ENCODE peak calls at places on chromosome 21, in four cellular contexts. Q is left ventricle myocardium inferior, U is osteoblast, W is brain microvascular endothelial cell. Z is an unnamed sample. For H3K27me3 and H3K36me3, the result is how much of the 10 kb centered on the place peaks cover.

GRCh38 chr21:27425172-27425571 is 458.3 kb upstream of the ADAMTS5 start:
- DNase-seq in Q (no peak), U (no peak), W (no peak), Z (no peak)

GRCh38 chr21:21860888-21861287 is 862.7 kb downstream of the NCAM2 start:
- DNase-seq in Q (no peak), U (no peak), W (no peak), Z (no peak)

GRCh38 chr21:28066051-28066450 is 926.6 kb downstream of the LTN1 start:
- DNase-seq in Q (no peak), U (no peak), W (no peak), Z (no peak)

GRCh38 chr21:21230672-21231071 is 232.5 kb downstream of the NCAM2 start:
- DNase-seq in Q (no peak), U (no peak), W (no peak), Z (no peak)

GRCh38 chr21:17352937-17353655 is 159.7 kb upstream of the CXADR start:
- DNase-seq in Q (no peak), U (no peak), W (no peak), Z (no peak)

GRCh38 chr21:39048574-39048973 is 134.7 kb downstream of the PSMG1 start:
- DNase-seq in Q (no peak), U (no peak), W (peak), Z (no peak)

GRCh38 chr21:38965910-38966504 is 160.3 kb downstream of the ETS2 start:
- DNase-seq in Q (no peak), U (no peak), W (peak), Z (peak)

GRCh38 chr21:38759286-38759872 is 46.4 kb upstream of the ETS2 start:
- DNase-seq in Q (no peak), U (no peak), W (no peak), Z (no peak)

GRCh38 chr21:25809013-25809412 is 74.2 kb downstream of the GABPA start:
- DNase-seq in Q (no peak), U (peak), W (no peak), Z (no peak)

GRCh38 chr21:26743524-26743923 is 101.7 kb downstream of the ADAMTS1 start:
- DNase-seq in Q (no peak), U (no peak), W (no peak), Z (no peak)

GRCh38 chr21:46634966-46635323 is 529 bp upstream of the PRMT2 start:
- DNase-seq in Q (no peak), U (peak), W (peak), Z (no peak)

GRCh38 chr21:28459193-28459592 is 533.5 kb downstream of the LTN1 start:
- DNase-seq in Q (no peak), U (no peak), W (no peak), Z (no peak)

GRCh38 chr21:38930838-38931237 is 125.1 kb downstream of the ETS2 start:
- DNase-seq in Q (no peak), U (no peak), W (no peak), Z (no peak)

GRCh38 chr21:30443226-30443625 is 3.2 kb downstream of the KRTAP15-1 start:
- DNase-seq in Q (no peak), U (no peak), W (no peak), Z (no peak)

GRCh38 chr21:23817337-23817736 is 1789.9 kb downstream of the MRPL39 start:
- DNase-seq in Q (no peak), U (no peak), W (no peak), Z (no peak)

GRCh38 chr21:29179503-29179902 is 49.1 kb downstream of the MAP3K7CL start:
- DNase-seq in Q (no peak), U (no peak), W (no peak), Z (no peak)

GRCh38 chr21:33642896-33643657 is 776 bp downstream of the ITSN1 start:
- DNase-seq in Q (peak), U (peak), W (no peak), Z (peak)

GRCh38 chr21:26125433-26126167 is 45.0 kb downstream of the APP start:
- DNase-seq in Q (no peak), U (no peak), W (no peak), Z (no peak)

GRCh38 chr21:32392880-32393676 is at the start of gene URB1:
- DNase-seq in Q (peak), U (peak), W (peak), Z (peak)

GRCh38 chr21:20882462-20883415 is 115.5 kb upstream of the NCAM2 start:
- DNase-seq in Q (no peak), U (no peak), W (peak), Z (peak)

GRCh38 chr21:41079159-41079558 is 88.8 kb upstream of the BACE2 start:
- DNase-seq in Q (no peak), U (no peak), W (no peak), Z (no peak)

GRCh38 chr21:38315155-38315554 is 58.4 kb downstream of the KCNJ15 start:
- DNase-seq in Q (no peak), U (no peak), W (no peak), Z (no peak)

GRCh38 chr21:38474124-38474523 is 24.2 kb downstream of the ERG start:
- DNase-seq in Q (no peak), U (no peak), W (no peak), Z (no peak)

GRCh38 chr21:29233611-29234540 is 64.8 kb upstream of the BACH1 start:
- DNase-seq in Q (no peak), U (no peak), W (no peak), Z (no peak)

GRCh38 chr21:30620080-30620479 is 347 bp upstream of the KRTAP20-4 start:
- DNase-seq in Q (no peak), U (no peak), W (no peak), Z (no peak)

DNA sequence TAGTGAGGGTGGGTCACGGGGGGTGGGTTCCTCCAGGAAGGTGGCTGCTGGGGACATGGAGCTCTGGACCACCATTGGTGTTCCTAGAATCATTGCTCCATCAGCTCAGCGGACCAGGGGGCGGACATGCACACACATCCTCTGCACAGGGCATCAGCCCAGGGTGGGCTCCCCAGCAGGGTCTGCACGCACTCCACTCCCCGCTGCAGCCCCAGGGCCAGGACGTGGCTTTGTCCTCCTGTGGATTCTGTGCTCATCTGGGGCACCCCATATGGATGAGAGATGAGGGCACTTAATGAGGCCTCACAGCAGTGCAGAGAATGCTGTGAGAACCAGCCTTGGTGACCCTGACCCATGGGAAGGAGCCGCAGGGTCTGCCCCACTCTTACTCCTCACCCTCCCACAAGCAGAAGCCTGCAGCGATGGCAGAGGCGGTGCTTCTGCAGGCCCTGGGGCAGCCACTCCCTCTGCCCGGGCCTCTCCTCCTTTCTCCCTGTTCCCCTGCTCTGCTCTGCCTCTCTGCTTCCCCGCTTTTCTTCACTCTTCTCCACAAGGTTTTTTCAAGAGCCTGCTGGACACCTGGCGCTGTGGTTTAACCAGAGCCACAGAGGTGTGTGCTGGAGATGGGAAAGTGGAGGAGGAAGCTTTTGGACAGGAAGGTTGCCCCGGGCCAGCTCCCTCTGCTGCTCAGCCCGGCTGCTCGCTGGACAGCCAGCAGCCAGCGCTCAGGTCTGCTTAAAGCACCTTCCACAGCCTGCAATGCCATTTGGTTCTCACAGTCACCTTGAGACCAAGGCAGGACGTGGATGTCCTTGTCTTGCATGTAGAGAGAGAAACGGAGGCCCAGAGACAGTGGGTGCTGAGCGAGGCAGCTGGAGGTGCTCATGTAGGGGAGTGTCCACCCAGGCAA is 26.2 kb upstream of the PCBP3 start:
- DNase-seq in Q (no peak), U (peak), W (no peak), Z (peak)
- H3K27me3 ChIP-seq in Q (half or more), U (under half), W (under half), Z (under half)

DNA sequence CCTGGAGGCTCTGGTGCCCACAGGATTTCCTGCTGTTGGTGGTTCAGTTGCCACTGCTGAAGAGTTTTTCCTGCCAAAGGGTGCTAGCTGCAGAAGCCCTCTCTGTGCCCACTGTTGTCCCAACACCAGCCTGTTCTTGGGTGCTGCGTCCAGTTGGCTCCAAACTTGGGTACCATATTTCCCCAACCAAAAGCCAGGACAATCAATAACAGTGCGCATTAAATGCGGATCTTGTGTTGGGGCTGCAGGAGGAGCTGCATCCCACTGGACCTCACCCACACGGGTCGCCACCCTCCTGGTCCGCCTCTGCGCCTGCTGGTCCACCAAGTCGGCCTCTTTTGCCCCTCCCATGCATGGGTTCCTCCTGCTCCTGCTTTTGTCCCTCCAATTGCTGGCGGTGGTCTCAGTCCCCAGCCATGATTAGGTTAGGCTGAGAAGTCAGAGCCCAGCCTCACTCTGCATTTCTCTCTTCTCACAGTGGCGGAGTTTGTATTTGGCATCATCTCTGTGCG is 9.8 kb downstream of the ABCG1 start:
- DNase-seq in Q (no peak), U (peak), W (no peak), Z (no peak)
- H3K4me3 ChIP-seq in Q (peak), U (no peak), W (no peak), Z (no peak)

GRCh38 chr21:44394733-44395132 is 41.3 kb downstream of the TRPM2 start:
- DNase-seq in Q (no peak), U (peak), W (no peak), Z (no peak)

GRCh38 chr21:44392185-44392584 is 38.8 kb downstream of the TRPM2 start:
- DNase-seq in Q (no peak), U (no peak), W (no peak), Z (no peak)

GRCh38 chr21:44392916-44393315 is 39.5 kb downstream of the TRPM2 start:
- DNase-seq in Q (no peak), U (peak), W (no peak), Z (peak)

GRCh38 chr21:44397431-44398031 is 44.1 kb downstream of the TRPM2 start:
- DNase-seq in Q (no peak), U (no peak), W (no peak), Z (peak)

DNA sequence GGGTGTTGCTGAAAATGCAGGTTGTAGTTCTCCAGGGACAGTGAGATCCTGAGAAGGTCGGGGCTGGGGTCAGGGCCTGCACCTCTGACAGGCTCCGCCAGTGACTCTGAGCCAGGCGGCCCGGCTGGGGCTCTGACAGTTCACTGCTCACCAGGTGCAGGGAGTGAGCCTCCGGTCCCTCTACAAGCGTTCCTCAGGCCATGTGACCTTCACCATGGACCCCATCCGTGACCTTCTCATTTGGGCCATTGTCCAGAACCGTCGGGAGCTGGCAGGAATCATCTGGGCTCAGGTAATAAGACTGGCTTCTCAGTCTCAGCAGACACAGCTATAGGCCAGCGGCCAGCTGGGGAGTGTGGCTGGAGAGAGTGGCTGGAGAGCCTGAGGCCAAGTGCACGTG is 41.8 kb downstream of the TRPM2 start:
- DNase-seq in Q (no peak), U (no peak), W (no peak), Z (no peak)
- H3K36me3 ChIP-seq in Q (under half), U (under half), W (under half), Z (under half)

GRCh38 chr21:35111531-35111930 is 62.4 kb upstream of the RUNX1 start:
- DNase-seq in Q (no peak), U (no peak), W (no peak), Z (no peak)

GRCh38 chr21:35107520-35107919 is 58.4 kb upstream of the RUNX1 start:
- DNase-seq in Q (no peak), U (no peak), W (no peak), Z (no peak)

GRCh38 chr21:35102488-35103407 is 53.6 kb upstream of the RUNX1 start:
- DNase-seq in Q (peak), U (no peak), W (peak), Z (no peak)

GRCh38 chr21:35108887-35109286 is 59.8 kb upstream of the RUNX1 start:
- DNase-seq in Q (no peak), U (no peak), W (no peak), Z (no peak)

GRCh38 chr21:35106246-35106835 is 57.2 kb upstream of the RUNX1 start:
- DNase-seq in Q (no peak), U (no peak), W (no peak), Z (no peak)
- H3K27me3 ChIP-seq in Q (half or more), U (under half), W (under half), Z (under half)

DNA sequence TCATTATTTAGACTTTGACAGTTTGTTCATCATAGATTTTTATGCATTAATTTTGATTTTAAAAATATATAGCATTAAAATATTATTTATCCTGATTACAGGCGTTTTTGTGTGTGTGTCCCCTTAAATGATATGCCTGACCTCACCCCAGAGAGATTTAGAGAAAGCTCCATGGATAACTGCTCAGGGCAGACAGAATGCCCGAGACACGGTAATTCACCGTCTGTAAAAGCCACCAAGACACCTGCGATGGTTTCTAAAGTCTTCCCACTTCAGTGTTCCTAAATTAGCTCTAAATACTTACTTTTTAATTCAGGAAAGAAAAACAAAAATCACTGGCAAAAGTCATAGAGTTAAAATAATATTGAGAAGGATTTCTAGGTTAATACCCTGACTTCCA is 350.6 kb upstream of the RUNX1 start:
- DNase-seq in Q (no peak), U (no peak), W (no peak), Z (no peak)
- H3K4me3 ChIP-seq in Q (no peak), U (no peak), W (no peak), Z (no peak)

GRCh38 chr21:37184784-37185593 is 82.1 kb downstream of the VPS26C start:
- DNase-seq in Q (no peak), U (no peak), W (no peak), Z (no peak)
- H3K36me3 ChIP-seq in Q (half or more), U (half or more), W (half or more), Z (under half)

DNA sequence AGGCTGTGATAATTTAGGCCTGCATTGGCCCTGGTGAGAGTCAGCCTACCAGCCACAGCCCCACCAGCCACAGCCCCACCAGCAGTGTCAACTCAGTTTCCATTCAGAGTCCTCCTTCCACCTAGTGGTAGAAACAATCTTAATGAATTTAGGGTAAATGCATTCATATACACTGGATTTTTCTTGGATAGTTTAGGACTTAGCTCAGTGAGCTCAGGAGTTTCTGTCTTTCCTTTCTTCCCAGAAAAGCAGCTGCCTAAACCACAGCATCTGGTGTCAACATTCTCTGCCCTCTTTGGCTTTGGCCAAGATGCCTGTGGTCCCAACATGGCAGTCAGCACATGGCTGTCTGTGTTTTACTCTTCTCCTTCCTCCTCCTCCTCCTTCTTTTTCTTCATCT is 94.0 kb downstream of the CLIC6 start:
- DNase-seq in Q (no peak), U (peak), W (no peak), Z (no peak)
- H3K27me3 ChIP-seq in Q (under half), U (under half), W (under half), Z (under half)

DNA sequence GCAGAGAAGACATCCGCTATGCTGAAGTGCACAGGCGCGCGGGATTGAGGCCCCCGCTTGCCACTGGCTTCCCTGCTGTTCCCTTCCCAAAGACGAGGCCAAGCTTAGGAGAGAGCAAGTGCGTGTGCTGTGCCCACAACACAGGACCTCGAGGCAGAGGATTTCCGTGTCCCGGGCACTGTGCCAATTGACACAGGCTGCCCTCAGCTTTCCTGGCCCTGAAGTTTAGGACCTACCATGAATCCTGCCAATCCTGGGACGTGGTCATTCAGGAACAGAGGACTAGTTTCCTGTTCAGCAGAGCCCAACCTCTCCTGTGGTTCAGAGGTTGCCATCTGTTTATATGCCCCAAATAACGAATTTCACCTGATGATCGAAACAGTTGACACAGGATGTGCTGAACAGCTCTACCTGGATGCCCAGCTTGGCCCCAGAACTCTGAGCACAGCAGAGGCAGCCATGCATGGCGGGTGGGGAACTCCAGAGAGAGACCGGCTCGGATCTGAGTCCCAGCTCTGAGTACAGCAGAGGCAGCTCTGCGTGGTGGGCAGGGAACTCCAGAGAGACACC is 22.0 kb downstream of the SLC37A1 start:
- DNase-seq in Q (no peak), U (no peak), W (no peak), Z (no peak)
- H3K4me3 ChIP-seq in Q (no peak), U (no peak), W (no peak), Z (no peak)